ENCODE peak calls at places on chromosomes 1 and 21, in four cellular contexts. R is NCI-H1694 treated with DMSO at 0.1 percent for 48 hours, D is heart right ventricle, Y is transverse colon. G is an unnamed sample.

GRCh38 chr1:160907976-160908375 is 23.0 kb upstream of the ITLN1 start:
- DNase-seq in Y (no peak), R (no peak), D (no peak), G (no peak)

GRCh38 chr1:201471772-201472171 is 2.8 kb upstream of the PHLDA3 start:
- DNase-seq in D (no peak), R (no peak), Y (no peak), G (no peak)

GRCh38 chr1:231203259-231204057 is 37.6 kb upstream of the GNPAT start:
- DNase-seq in D (no peak), Y (no peak), R (no peak), G (no peak)

GRCh38 chr21:38813554-38813953 is 7.8 kb downstream of the ETS2 start:
- DNase-seq in R (no peak), Y (no peak), D (no peak), G (no peak)

GRCh38 chr1:234586892-234587445 is 23.0 kb downstream of the IRF2BP2 start:
- DNase-seq in D (no peak), R (no peak), Y (no peak), G (no peak)

GRCh38 chr1:16078925-16079656 is 5.6 kb upstream of the FAM131C start:
- DNase-seq in Y (peak), D (peak), R (peak), G (peak)

GRCh38 chr1:30037251-30038118 is 685.9 kb downstream of the MATN1 start:
- DNase-seq in R (no peak), Y (no peak), D (no peak), G (no peak)

GRCh38 chr1:200306954-200307754 is 102.7 kb downstream of the ZNF281 start:
- DNase-seq in R (peak), D (no peak), Y (no peak), G (no peak)

GRCh38 chr1:174222166-174222949 is 63.0 kb downstream of the RABGAP1L start:
- DNase-seq in Y (no peak), R (no peak), D (no peak), G (no peak)

GRCh38 chr1:230112131-230112701 is 45.2 kb downstream of the GALNT2 start:
- DNase-seq in R (no peak), Y (no peak), D (no peak), G (no peak)

GRCh38 chr1:158058339-158059025 is 65.0 kb downstream of the KIRREL1 start:
- DNase-seq in R (no peak), Y (no peak), D (no peak), G (no peak)

GRCh38 chr1:183806086-183806485 is 1.2 kb downstream of the RGL1 start:
- DNase-seq in D (no peak), R (no peak), Y (no peak), G (no peak)

GRCh38 chr1:157993179-157994080 is at the start of gene KIRREL1:
- DNase-seq in D (peak), R (peak), Y (peak), G (peak)